ENCODE peak calls at places on chromosomes 7 and 10, in nine cellular contexts. One of them, this sample, is unnamed.

GRCh38 chr10:113492181-113492580 is 60.7 kb upstream of the HABP2 start:
- DNase-seq in H54: no peak
- DNase-seq in HT-29: no peak
- DNase-seq in upper lobe of right lung: no peak
- DNase-seq in HEK293T: no peak
- DNase-seq in epithelial cell of prostate: no peak
- DNase-seq in LHCN-M2: no peak
- DNase-seq in aorta: no peak
- DNase-seq in activated T-cell treated with anti-CD3 and anti-CD28 coated beads, Interleukin-2, amount 50 U/mL, for 72 hours: no peak
- DNase-seq in this sample: no peak

GRCh38 chr7:5681423-5681822 is 100.0 kb downstream of the RNF216 start:
- DNase-seq in epithelial cell of prostate: no peak
- DNase-seq in upper lobe of right lung: no peak
- DNase-seq in H54: no peak
- DNase-seq in HEK293T: no peak
- DNase-seq in aorta: no peak
- DNase-seq in activated T-cell treated with anti-CD3 and anti-CD28 coated beads, Interleukin-2, amount 50 U/mL, for 72 hours: no peak
- DNase-seq in LHCN-M2: no peak
- DNase-seq in HT-29: no peak
- DNase-seq in this sample: no peak

GRCh38 chr7:68434857-68435256 is 1163.4 kb upstream of the AUTS2 start:
- DNase-seq in H54: no peak
- DNase-seq in LHCN-M2: no peak
- DNase-seq in activated T-cell treated with anti-CD3 and anti-CD28 coated beads, Interleukin-2, amount 50 U/mL, for 72 hours: no peak
- DNase-seq in HT-29: no peak
- DNase-seq in upper lobe of right lung: no peak
- DNase-seq in aorta: no peak
- DNase-seq in epithelial cell of prostate: no peak
- DNase-seq in HEK293T: no peak
- DNase-seq in this sample: no peak

GRCh38 chr10:95217476-95217875 is 23.4 kb downstream of the ACSM6 start:
- DNase-seq in aorta: no peak
- DNase-seq in activated T-cell treated with anti-CD3 and anti-CD28 coated beads, Interleukin-2, amount 50 U/mL, for 72 hours: no peak
- DNase-seq in LHCN-M2: peak
- DNase-seq in epithelial cell of prostate: no peak
- DNase-seq in HEK293T: no peak
- DNase-seq in upper lobe of right lung: no peak
- DNase-seq in H54: no peak
- DNase-seq in HT-29: no peak
- DNase-seq in this sample: no peak

GRCh38 chr7:143882020-143882610 is 19.9 kb downstream of the TCAF1 start:
- DNase-seq in aorta: peak
- DNase-seq in epithelial cell of prostate: no peak
- DNase-seq in H54: no peak
- DNase-seq in HEK293T: no peak
- DNase-seq in HT-29: no peak
- DNase-seq in activated T-cell treated with anti-CD3 and anti-CD28 coated beads, Interleukin-2, amount 50 U/mL, for 72 hours: no peak
- DNase-seq in LHCN-M2: no peak
- DNase-seq in upper lobe of right lung: no peak
- DNase-seq in this sample: no peak

GRCh38 chr10:113126506-113127192 is 176.6 kb downstream of the TCF7L2 start:
- DNase-seq in H54: peak
- DNase-seq in epithelial cell of prostate: no peak
- DNase-seq in upper lobe of right lung: peak
- DNase-seq in aorta: peak
- DNase-seq in LHCN-M2: peak
- DNase-seq in activated T-cell treated with anti-CD3 and anti-CD28 coated beads, Interleukin-2, amount 50 U/mL, for 72 hours: peak
- DNase-seq in HEK293T: peak
- DNase-seq in HT-29: peak
- DNase-seq in this sample: no peak

GRCh38 chr10:97714401-97715258 is 1.1 kb downstream of the MARVELD1 start:
- DNase-seq in HEK293T: peak
- DNase-seq in epithelial cell of prostate: no peak
- DNase-seq in H54: peak
- DNase-seq in aorta: peak
- DNase-seq in activated T-cell treated with anti-CD3 and anti-CD28 coated beads, Interleukin-2, amount 50 U/mL, for 72 hours: peak
- DNase-seq in LHCN-M2: peak
- DNase-seq in upper lobe of right lung: peak
- DNase-seq in HT-29: peak
- DNase-seq in this sample: no peak

GRCh38 chr10:21364196-21365114 is 161.0 kb downstream of the SKIDA1 start:
- DNase-seq in upper lobe of right lung: no peak
- DNase-seq in H54: peak
- DNase-seq in epithelial cell of prostate: no peak
- DNase-seq in aorta: no peak
- DNase-seq in LHCN-M2: peak
- DNase-seq in activated T-cell treated with anti-CD3 and anti-CD28 coated beads, Interleukin-2, amount 50 U/mL, for 72 hours: no peak
- DNase-seq in HEK293T: no peak
- DNase-seq in HT-29: peak
- DNase-seq in this sample: no peak

GRCh38 chr10:57513637-57514036 is 754.1 kb downstream of the IPMK start:
- DNase-seq in H54: no peak
- DNase-seq in aorta: no peak
- DNase-seq in HEK293T: no peak
- DNase-seq in epithelial cell of prostate: no peak
- DNase-seq in upper lobe of right lung: no peak
- DNase-seq in LHCN-M2: no peak
- DNase-seq in activated T-cell treated with anti-CD3 and anti-CD28 coated beads, Interleukin-2, amount 50 U/mL, for 72 hours: no peak
- DNase-seq in HT-29: no peak
- DNase-seq in this sample: no peak

GRCh38 chr10:73211106-73211811 is 35.8 kb downstream of the DNAJC9 start:
- DNase-seq in aorta: no peak
- DNase-seq in H54: no peak
- DNase-seq in upper lobe of right lung: no peak
- DNase-seq in HT-29: no peak
- DNase-seq in epithelial cell of prostate: no peak
- DNase-seq in LHCN-M2: no peak
- DNase-seq in activated T-cell treated with anti-CD3 and anti-CD28 coated beads, Interleukin-2, amount 50 U/mL, for 72 hours: no peak
- DNase-seq in HEK293T: no peak
- DNase-seq in this sample: no peak

GRCh38 chr7:135844903-135845302 is 96.3 kb upstream of the FAM180A start:
- DNase-seq in aorta: no peak
- DNase-seq in HT-29: no peak
- DNase-seq in H54: no peak
- DNase-seq in LHCN-M2: no peak
- DNase-seq in activated T-cell treated with anti-CD3 and anti-CD28 coated beads, Interleukin-2, amount 50 U/mL, for 72 hours: no peak
- DNase-seq in HEK293T: no peak
- DNase-seq in epithelial cell of prostate: no peak
- DNase-seq in upper lobe of right lung: no peak
- DNase-seq in this sample: no peak

GRCh38 chr10:30758341-30758740 is 128.8 kb upstream of the LYZL2 start:
- DNase-seq in activated T-cell treated with anti-CD3 and anti-CD28 coated beads, Interleukin-2, amount 50 U/mL, for 72 hours: no peak
- DNase-seq in H54: no peak
- DNase-seq in HEK293T: no peak
- DNase-seq in HT-29: no peak
- DNase-seq in upper lobe of right lung: no peak
- DNase-seq in aorta: no peak
- DNase-seq in LHCN-M2: no peak
- DNase-seq in epithelial cell of prostate: no peak
- DNase-seq in this sample: no peak

GRCh38 chr10:101646369-101646768 is 48.6 kb downstream of the FBXW4 start:
- DNase-seq in H54: no peak
- DNase-seq in upper lobe of right lung: no peak
- DNase-seq in HEK293T: no peak
- DNase-seq in activated T-cell treated with anti-CD3 and anti-CD28 coated beads, Interleukin-2, amount 50 U/mL, for 72 hours: no peak
- DNase-seq in epithelial cell of prostate: no peak
- DNase-seq in aorta: peak
- DNase-seq in HT-29: no peak
- DNase-seq in LHCN-M2: no peak
- DNase-seq in this sample: no peak

GRCh38 chr7:158384746-158385145 is 202.9 kb downstream of the PTPRN2 start:
- DNase-seq in HT-29: no peak
- DNase-seq in activated T-cell treated with anti-CD3 and anti-CD28 coated beads, Interleukin-2, amount 50 U/mL, for 72 hours: no peak
- DNase-seq in epithelial cell of prostate: no peak
- DNase-seq in LHCN-M2: no peak
- DNase-seq in H54: no peak
- DNase-seq in aorta: peak
- DNase-seq in HEK293T: no peak
- DNase-seq in upper lobe of right lung: no peak
- DNase-seq in this sample: no peak

GRCh38 chr7:22351329-22351692 is 5.6 kb downstream of the RAPGEF5 start:
- DNase-seq in HEK293T: no peak
- DNase-seq in LHCN-M2: no peak
- DNase-seq in epithelial cell of prostate: no peak
- DNase-seq in aorta: no peak
- DNase-seq in H54: no peak
- DNase-seq in HT-29: no peak
- DNase-seq in upper lobe of right lung: no peak
- DNase-seq in activated T-cell treated with anti-CD3 and anti-CD28 coated beads, Interleukin-2, amount 50 U/mL, for 72 hours: no peak
- DNase-seq in this sample: no peak

GRCh38 chr10:94622666-94623205 is 60.8 kb upstream of the CYP2C18 start:
- DNase-seq in epithelial cell of prostate: no peak
- DNase-seq in HT-29: no peak
- DNase-seq in LHCN-M2: no peak
- DNase-seq in aorta: no peak
- DNase-seq in H54: no peak
- DNase-seq in activated T-cell treated with anti-CD3 and anti-CD28 coated beads, Interleukin-2, amount 50 U/mL, for 72 hours: no peak
- DNase-seq in HEK293T: no peak
- DNase-seq in upper lobe of right lung: no peak
- DNase-seq in this sample: no peak

GRCh38 chr7:135714534-135715009 is 13.4 kb downstream of the SLC13A4 start:
- DNase-seq in HT-29: no peak
- DNase-seq in epithelial cell of prostate: no peak
- DNase-seq in H54: peak
- DNase-seq in LHCN-M2: peak
- DNase-seq in aorta: no peak
- DNase-seq in activated T-cell treated with anti-CD3 and anti-CD28 coated beads, Interleukin-2, amount 50 U/mL, for 72 hours: no peak
- DNase-seq in upper lobe of right lung: no peak
- DNase-seq in HEK293T: peak
- DNase-seq in this sample: no peak

GRCh38 chr10:79189853-79190435 is 121.2 kb downstream of the ZMIZ1 start:
- DNase-seq in upper lobe of right lung: no peak
- DNase-seq in H54: peak
- DNase-seq in LHCN-M2: peak
- DNase-seq in HT-29: no peak
- DNase-seq in aorta: no peak
- DNase-seq in HEK293T: no peak
- DNase-seq in epithelial cell of prostate: no peak
- DNase-seq in activated T-cell treated with anti-CD3 and anti-CD28 coated beads, Interleukin-2, amount 50 U/mL, for 72 hours: no peak
- DNase-seq in this sample: no peak

GRCh38 chr7:38840736-38841460 is 68.1 kb downstream of the VPS41 start:
- DNase-seq in epithelial cell of prostate: no peak
- DNase-seq in H54: peak
- DNase-seq in upper lobe of right lung: no peak
- DNase-seq in aorta: no peak
- DNase-seq in LHCN-M2: peak
- DNase-seq in activated T-cell treated with anti-CD3 and anti-CD28 coated beads, Interleukin-2, amount 50 U/mL, for 72 hours: no peak
- DNase-seq in HT-29: no peak
- DNase-seq in HEK293T: no peak
- DNase-seq in this sample: no peak

GRCh38 chr10:97713828-97714400 is 384 bp downstream of the MARVELD1 start:
- DNase-seq in H54: peak
- DNase-seq in HT-29: peak
- DNase-seq in activated T-cell treated with anti-CD3 and anti-CD28 coated beads, Interleukin-2, amount 50 U/mL, for 72 hours: peak
- DNase-seq in LHCN-M2: peak
- DNase-seq in epithelial cell of prostate: peak
- DNase-seq in upper lobe of right lung: no peak
- DNase-seq in HEK293T: peak
- DNase-seq in aorta: peak
- DNase-seq in this sample: peak

GRCh38 chr7:37706807-37707206 is 23.2 kb downstream of the GPR141 start:
- DNase-seq in epithelial cell of prostate: no peak
- DNase-seq in HT-29: no peak
- DNase-seq in H54: no peak
- DNase-seq in activated T-cell treated with anti-CD3 and anti-CD28 coated beads, Interleukin-2, amount 50 U/mL, for 72 hours: no peak
- DNase-seq in aorta: no peak
- DNase-seq in HEK293T: no peak
- DNase-seq in LHCN-M2: no peak
- DNase-seq in upper lobe of right lung: no peak
- DNase-seq in this sample: no peak

GRCh38 chr7:105399043-105399725 is 10.5 kb upstream of the SRPK2 start:
- DNase-seq in HT-29: peak
- DNase-seq in upper lobe of right lung: no peak
- DNase-seq in epithelial cell of prostate: no peak
- DNase-seq in LHCN-M2: peak
- DNase-seq in H54: no peak
- DNase-seq in HEK293T: no peak
- DNase-seq in aorta: no peak
- DNase-seq in activated T-cell treated with anti-CD3 and anti-CD28 coated beads, Interleukin-2, amount 50 U/mL, for 72 hours: no peak
- DNase-seq in this sample: no peak

GRCh38 chr10:45809829-45810228 is 37.5 kb downstream of the AGAP4 start:
- DNase-seq in H54: no peak
- DNase-seq in HEK293T: peak
- DNase-seq in activated T-cell treated with anti-CD3 and anti-CD28 coated beads, Interleukin-2, amount 50 U/mL, for 72 hours: no peak
- DNase-seq in epithelial cell of prostate: no peak
- DNase-seq in LHCN-M2: peak
- DNase-seq in upper lobe of right lung: no peak
- DNase-seq in HT-29: no peak
- DNase-seq in aorta: no peak
- DNase-seq in this sample: no peak

GRCh38 chr10:597976-598375 is 91.5 kb downstream of the DIP2C start:
- DNase-seq in H54: no peak
- DNase-seq in LHCN-M2: no peak
- DNase-seq in activated T-cell treated with anti-CD3 and anti-CD28 coated beads, Interleukin-2, amount 50 U/mL, for 72 hours: no peak
- DNase-seq in HT-29: no peak
- DNase-seq in upper lobe of right lung: peak
- DNase-seq in aorta: peak
- DNase-seq in epithelial cell of prostate: no peak
- DNase-seq in HEK293T: no peak
- DNase-seq in this sample: no peak

GRCh38 chr7:27251136-27251512 is 8.5 kb downstream of the EVX1 start:
- DNase-seq in upper lobe of right lung: no peak
- DNase-seq in LHCN-M2: no peak
- DNase-seq in HEK293T: no peak
- DNase-seq in aorta: no peak
- DNase-seq in activated T-cell treated with anti-CD3 and anti-CD28 coated beads, Interleukin-2, amount 50 U/mL, for 72 hours: no peak
- DNase-seq in H54: no peak
- DNase-seq in HT-29: no peak
- DNase-seq in epithelial cell of prostate: no peak
- DNase-seq in this sample: no peak